ENCODE peak calls at places on chromosome 13, in five cellular contexts. V is left ventricle myocardium inferior, M is fibroblast of the conjunctiva, S is EL, E is substantia nigra. C is an unnamed sample.

GRCh38 chr13:23794267-23795161 is 94.7 kb downstream of the MIPEP start:
- DNase-seq in S (peak), V (no peak), M (peak), E (no peak), C (no peak)

GRCh38 chr13:39655569-39656324 is at the start of gene COG6:
- DNase-seq in S (peak), V (peak), M (peak), E (peak), C (peak)

GRCh38 chr13:100069278-100069677 is 19.6 kb upstream of the PCCA start:
- DNase-seq in M (peak), E (no peak), V (no peak), S (no peak), C (no peak)

GRCh38 chr13:111183959-111184684 is 69.0 kb downstream of the ARHGEF7 start:
- DNase-seq in S (no peak), E (no peak), M (no peak), V (peak), C (peak)

GRCh38 chr13:48258002-48258401 is 25.0 kb downstream of the ITM2B start:
- DNase-seq in S (no peak), V (no peak), E (no peak), M (no peak), C (no peak)

GRCh38 chr13:26062853-26063444 is 11.1 kb upstream of the SHISA2 start:
- DNase-seq in M (peak), V (no peak), E (no peak), S (peak), C (peak)

GRCh38 chr13:93180376-93180966 is 46.1 kb upstream of the GPC6 start:
- DNase-seq in E (no peak), V (no peak), S (peak), M (no peak), C (no peak)

GRCh38 chr13:41075034-41075433 is 13.7 kb downstream of the WBP4 start:
- DNase-seq in V (no peak), S (peak), M (no peak), E (no peak), C (no peak)

GRCh38 chr13:25192489-25192888 is 20.4 kb upstream of the AMER2 start:
- DNase-seq in M (no peak), V (no peak), S (no peak), E (no peak), C (no peak)

GRCh38 chr13:103188688-103189326 is 122.6 kb upstream of the SLC10A2 start:
- DNase-seq in M (peak), S (no peak), V (no peak), E (no peak), C (peak)

GRCh38 chr13:26872444-26873173 is 112.0 kb upstream of the GPR12 start:
- DNase-seq in V (peak), E (peak), S (peak), M (no peak), C (peak)

GRCh38 chr13:39020853-39021462 is 16.9 kb downstream of the PROSER1 start:
- DNase-seq in V (no peak), S (no peak), M (no peak), E (no peak), C (no peak)

GRCh38 chr13:111908391-111908790 is 158.6 kb upstream of the SOX1 start:
- DNase-seq in M (no peak), V (no peak), S (no peak), E (no peak), C (no peak)

GRCh38 chr13:41971848-41972247 is 10.9 kb upstream of the VWA8 start:
- DNase-seq in M (no peak), V (no peak), E (no peak), S (no peak), C (no peak)

GRCh38 chr13:100721885-100722512 is 47.4 kb upstream of the TMTC4 start:
- DNase-seq in E (peak), M (peak), V (no peak), S (peak), C (peak)

GRCh38 chr13:37319041-37319443 is 213.6 kb upstream of the CSNK1A1L start:
- DNase-seq in E (no peak), M (no peak), S (peak), V (no peak), C (no peak)

GRCh38 chr13:99386495-99386894 is 79.3 kb upstream of the GPR183 start:
- DNase-seq in V (no peak), S (no peak), M (no peak), E (no peak), C (peak)

GRCh38 chr13:41554626-41555386 is 97.5 kb downstream of the RGCC start:
- DNase-seq in M (no peak), S (no peak), E (no peak), V (no peak), C (no peak)

GRCh38 chr13:51270606-51271005 is 48.4 kb downstream of the FAM124A start:
- DNase-seq in M (no peak), S (no peak), V (no peak), E (no peak), C (no peak)

GRCh38 chr13:87122551-87122950 is 548.6 kb upstream of the SLITRK5 start:
- DNase-seq in S (no peak), M (no peak), V (no peak), E (no peak), C (no peak)

GRCh38 chr13:44437356-44438233 is 64.0 kb downstream of the SERP2 start:
- DNase-seq in V (no peak), M (peak), E (no peak), S (peak), C (peak)

GRCh38 chr13:74450976-74451375 is 316.8 kb upstream of the KLF12 start:
- DNase-seq in S (peak), V (no peak), M (peak), E (no peak), C (no peak)

GRCh38 chr13:94233401-94233800 is 246.1 kb downstream of the DCT start:
- DNase-seq in S (peak), V (peak), M (peak), E (no peak), C (no peak)

GRCh38 chr13:63855457-63856118 is 2439.9 kb upstream of the PCDH20 start:
- DNase-seq in S (no peak), E (no peak), V (no peak), M (no peak), C (no peak)

GRCh38 chr13:79585033-79585432 is 104.1 kb downstream of the NDFIP2 start:
- DNase-seq in M (no peak), V (no peak), E (no peak), S (no peak), C (no peak)

GRCh38 chr13:113186061-113186900 is 22.2 kb downstream of the PCID2 start:
- DNase-seq in V (no peak), M (no peak), E (no peak), S (peak), C (no peak)

GRCh38 chr13:52061587-52061986 is 37.1 kb downstream of the UTP14C start:
- DNase-seq in M (no peak), V (no peak), E (no peak), S (no peak), C (no peak)

GRCh38 chr13:80841346-80841882 is 500.5 kb upstream of the SPRY2 start:
- DNase-seq in M (no peak), S (no peak), E (no peak), V (no peak), C (peak)

GRCh38 chr13:66665991-66666390 is 564.1 kb downstream of the PCDH9 start:
- DNase-seq in M (peak), V (peak), S (peak), E (no peak), C (peak)

GRCh38 chr13:105914637-105915036 is 620.8 kb downstream of the EFNB2 start:
- DNase-seq in M (peak), S (peak), E (no peak), V (no peak), C (no peak)

GRCh38 chr13:78589206-78589605 is 14.1 kb downstream of the POU4F1 start:
- DNase-seq in S (peak), E (no peak), V (peak), M (no peak), C (no peak)

GRCh38 chr13:64753606-64754005 is 2476.5 kb downstream of the PCDH9 start:
- DNase-seq in V (no peak), M (peak), E (no peak), S (peak), C (no peak)